ENCODE peak calls at places on chromosomes 4 and X, in five cellular contexts. One of them, this sample, is unnamed. For H4K20me1, the result is how much of the 10 kb centered on the place peaks cover.

GRCh38 chrX:54044877-54045328 is 630 bp upstream of the PHF8 start:
- DNase-seq in GM23338: no peak
- DNase-seq in PC-3: peak
- DNase-seq in SK-N-SH: peak
- DNase-seq in astrocyte: no peak
- DNase-seq in this sample: no peak

GRCh38 chrX:73127700-73128241 is 48.5 kb upstream of the PABPC1L2A start:
- DNase-seq in PC-3: peak
- DNase-seq in astrocyte: no peak
- DNase-seq in SK-N-SH: no peak
- DNase-seq in GM23338: peak
- DNase-seq in this sample: no peak

GRCh38 chrX:150873616-150874015 is 24.9 kb downstream of the CD99L2 start:
- DNase-seq in GM23338: no peak
- DNase-seq in SK-N-SH: no peak
- DNase-seq in astrocyte: peak
- DNase-seq in PC-3: peak
- DNase-seq in this sample: peak

GRCh38 chr4:150805183-150806025 is 209.7 kb downstream of the LRBA start:
- DNase-seq in GM23338: no peak
- DNase-seq in PC-3: no peak
- DNase-seq in SK-N-SH: no peak
- DNase-seq in astrocyte: no peak
- DNase-seq in this sample: no peak

GRCh38 chr4:20017439-20017838 is 234.3 kb upstream of the SLIT2 start:
- DNase-seq in SK-N-SH: peak
- DNase-seq in PC-3: no peak
- DNase-seq in GM23338: no peak
- DNase-seq in astrocyte: no peak
- DNase-seq in this sample: no peak

GRCh38 chrX:84219551-84219950 is 31.6 kb upstream of the RPS6KA6 start:
- DNase-seq in SK-N-SH: no peak
- DNase-seq in astrocyte: peak
- DNase-seq in GM23338: no peak
- DNase-seq in PC-3: no peak
- DNase-seq in this sample: no peak

GRCh38 chr4:114312349-114312748 is 286.3 kb upstream of the UGT8 start:
- DNase-seq in PC-3: no peak
- DNase-seq in GM23338: peak
- DNase-seq in astrocyte: no peak
- DNase-seq in SK-N-SH: no peak
- DNase-seq in this sample: peak

GRCh38 chr4:48129307-48130014 is 4.6 kb downstream of the TXK start:
- DNase-seq in astrocyte: no peak
- DNase-seq in SK-N-SH: no peak
- DNase-seq in PC-3: peak
- DNase-seq in GM23338: peak
- DNase-seq in this sample: no peak

GRCh38 chrX:43822015-43822414 is 60.2 kb downstream of the MAOB start:
- DNase-seq in SK-N-SH: no peak
- DNase-seq in GM23338: no peak
- DNase-seq in PC-3: peak
- DNase-seq in astrocyte: peak
- DNase-seq in this sample: no peak

GRCh38 chrX:70439016-70439415 is 5.6 kb upstream of the DLG3 start:
- DNase-seq in PC-3: no peak
- DNase-seq in astrocyte: peak
- DNase-seq in GM23338: no peak
- DNase-seq in SK-N-SH: no peak
- DNase-seq in this sample: peak

GRCh38 chr4:12707381-12708175 is 776.6 kb downstream of the RAB28 start:
- DNase-seq in GM23338: no peak
- DNase-seq in SK-N-SH: no peak
- DNase-seq in PC-3: no peak
- DNase-seq in astrocyte: no peak
- DNase-seq in this sample: no peak

GRCh38 chr4:125741825-125742452 is 427.2 kb downstream of the FAT4 start:
- DNase-seq in PC-3: peak
- DNase-seq in astrocyte: peak
- DNase-seq in SK-N-SH: peak
- DNase-seq in GM23338: peak
- DNase-seq in this sample: peak

GRCh38 chrX:149628768-149629167 is 2.8 kb downstream of the TMEM185A start:
- DNase-seq in astrocyte: no peak
- DNase-seq in GM23338: no peak
- DNase-seq in SK-N-SH: no peak
- DNase-seq in PC-3: no peak
- DNase-seq in this sample: no peak

GRCh38 chr4:78136109-78137081 is 79.3 kb downstream of the FRAS1 start:
- DNase-seq in SK-N-SH: no peak
- DNase-seq in astrocyte: no peak
- DNase-seq in PC-3: no peak
- DNase-seq in GM23338: no peak
- DNase-seq in this sample: no peak

GRCh38 chrX:148823986-148824385 is 323.6 kb downstream of the AFF2 start:
- DNase-seq in GM23338: no peak
- DNase-seq in PC-3: no peak
- DNase-seq in SK-N-SH: no peak
- DNase-seq in astrocyte: no peak
- DNase-seq in this sample: no peak

GRCh38 chrX:107483976-107484726 is 34.7 kb downstream of the FRMPD3 start:
- DNase-seq in GM23338: peak
- DNase-seq in SK-N-SH: peak
- DNase-seq in astrocyte: peak
- DNase-seq in PC-3: no peak
- DNase-seq in this sample: no peak

GRCh38 chr4:19213388-19213787 is 1038.3 kb upstream of the SLIT2 start:
- DNase-seq in SK-N-SH: no peak
- DNase-seq in astrocyte: peak
- DNase-seq in PC-3: no peak
- DNase-seq in GM23338: no peak
- DNase-seq in this sample: no peak

GRCh38 chrX:47723689-47724088 is 64.7 kb upstream of the UXT start:
- DNase-seq in astrocyte: no peak
- DNase-seq in SK-N-SH: no peak
- DNase-seq in GM23338: peak
- DNase-seq in PC-3: no peak
- DNase-seq in this sample: peak

GRCh38 chr4:3361896-3362295 is 69.1 kb downstream of the RGS12 start:
- DNase-seq in SK-N-SH: no peak
- DNase-seq in GM23338: no peak
- DNase-seq in astrocyte: no peak
- DNase-seq in PC-3: no peak
- DNase-seq in this sample: no peak

GRCh38 chr4:9800878-9801277 is 19.4 kb downstream of the DRD5 start:
- DNase-seq in GM23338: no peak
- DNase-seq in astrocyte: no peak
- DNase-seq in SK-N-SH: no peak
- DNase-seq in PC-3: no peak
- DNase-seq in this sample: peak

GRCh38 chr4:155017426-155017825 is 191.0 kb upstream of the NPY2R start:
- DNase-seq in GM23338: no peak
- DNase-seq in PC-3: no peak
- DNase-seq in SK-N-SH: no peak
- DNase-seq in astrocyte: no peak
- DNase-seq in this sample: no peak

GRCh38 chrX:16700734-16701133 is 11.7 kb downstream of the CTPS2 start:
- DNase-seq in astrocyte: no peak
- DNase-seq in GM23338: no peak
- DNase-seq in PC-3: no peak
- DNase-seq in SK-N-SH: no peak
- DNase-seq in this sample: no peak

GRCh38 chrX:18591834-18592233 is 80.1 kb downstream of the RS1 start:
- DNase-seq in astrocyte: no peak
- DNase-seq in GM23338: no peak
- DNase-seq in PC-3: no peak
- DNase-seq in SK-N-SH: no peak
- DNase-seq in this sample: no peak

GRCh38 chr4:176762661-176763308 is 29.9 kb downstream of the VEGFC start:
- DNase-seq in astrocyte: no peak
- DNase-seq in PC-3: no peak
- DNase-seq in GM23338: no peak
- DNase-seq in SK-N-SH: no peak
- DNase-seq in this sample: peak
- H4K20me1 ChIP-seq in astrocyte: under half
- H4K20me1 ChIP-seq in PC-3: under half
- H4K20me1 ChIP-seq in GM23338: under half
- H4K20me1 ChIP-seq in SK-N-SH: half or more
- H4K20me1 ChIP-seq in this sample: under half

GRCh38 chrX:41352329-41352801 is 18.4 kb downstream of the DDX3X start:
- DNase-seq in PC-3: peak
- DNase-seq in SK-N-SH: no peak
- DNase-seq in astrocyte: no peak
- DNase-seq in GM23338: peak
- DNase-seq in this sample: no peak
- H4K20me1 ChIP-seq in PC-3: under half
- H4K20me1 ChIP-seq in SK-N-SH: under half
- H4K20me1 ChIP-seq in astrocyte: under half
- H4K20me1 ChIP-seq in GM23338: under half
- H4K20me1 ChIP-seq in this sample: under half

DNA sequence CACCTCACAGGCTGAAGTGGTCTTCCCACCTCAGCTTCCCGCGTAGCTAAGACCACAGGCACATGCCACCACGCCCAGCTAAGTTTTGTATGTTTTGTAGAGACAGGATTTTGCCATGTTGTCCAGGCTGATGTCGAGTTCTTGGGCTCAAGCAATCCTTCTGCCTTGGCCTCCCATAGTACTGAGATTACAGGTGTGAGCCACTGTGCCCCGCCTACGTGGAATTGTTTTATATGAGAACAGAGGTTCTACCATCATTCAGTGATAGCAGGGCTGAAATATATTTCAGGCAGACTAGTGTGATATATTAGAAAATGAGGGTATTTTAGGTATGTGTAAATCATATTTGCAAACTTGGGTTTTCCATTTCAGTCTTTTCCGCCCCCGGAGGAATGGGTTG is 19.8 kb downstream of the NSD2 start:
- DNase-seq in astrocyte: no peak
- DNase-seq in SK-N-SH: no peak
- DNase-seq in PC-3: no peak
- DNase-seq in GM23338: no peak
- DNase-seq in this sample: no peak
- H4K20me1 ChIP-seq in astrocyte: half or more
- H4K20me1 ChIP-seq in SK-N-SH: half or more
- H4K20me1 ChIP-seq in PC-3: under half
- H4K20me1 ChIP-seq in GM23338: half or more
- H4K20me1 ChIP-seq in this sample: half or more

DNA sequence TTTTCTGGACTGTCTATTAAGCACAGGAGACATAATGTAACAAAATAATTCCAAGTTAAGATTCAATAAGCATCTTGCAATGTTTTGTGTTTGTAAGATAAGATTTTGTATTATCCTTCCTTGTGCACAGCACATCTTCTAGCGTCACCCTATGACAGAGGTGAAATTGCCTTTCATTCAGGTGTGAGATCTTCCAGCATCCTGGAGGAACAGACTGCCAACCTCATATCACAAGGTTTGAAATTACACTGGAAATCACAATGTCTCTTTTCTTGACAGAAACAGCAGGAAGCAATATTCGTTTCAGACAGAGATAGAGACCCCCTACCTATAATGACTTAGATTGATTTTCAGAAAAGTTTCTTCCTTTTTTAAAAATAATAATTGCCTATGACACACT is 668.6 kb downstream of the GABRG1 start:
- DNase-seq in astrocyte: no peak
- DNase-seq in GM23338: no peak
- DNase-seq in SK-N-SH: no peak
- DNase-seq in PC-3: no peak
- DNase-seq in this sample: no peak
- H4K20me1 ChIP-seq in astrocyte: under half
- H4K20me1 ChIP-seq in GM23338: under half
- H4K20me1 ChIP-seq in SK-N-SH: under half
- H4K20me1 ChIP-seq in PC-3: under half
- H4K20me1 ChIP-seq in this sample: under half

GRCh38 chrX:116170444-116170843 is at the start of gene AGTR2:
- DNase-seq in GM23338: no peak
- DNase-seq in PC-3: no peak
- DNase-seq in astrocyte: no peak
- DNase-seq in SK-N-SH: no peak
- DNase-seq in this sample: no peak

GRCh38 chrX:116173006-116173405 is 2.5 kb downstream of the AGTR2 start:
- DNase-seq in GM23338: no peak
- DNase-seq in PC-3: no peak
- DNase-seq in astrocyte: no peak
- DNase-seq in SK-N-SH: no peak
- DNase-seq in this sample: no peak
- H4K20me1 ChIP-seq in GM23338: under half
- H4K20me1 ChIP-seq in PC-3: under half
- H4K20me1 ChIP-seq in astrocyte: under half
- H4K20me1 ChIP-seq in SK-N-SH: under half
- H4K20me1 ChIP-seq in this sample: under half

GRCh38 chrX:2485789-2486345 is 14.9 kb downstream of the DHRSX start:
- DNase-seq in astrocyte: no peak
- DNase-seq in SK-N-SH: no peak
- DNase-seq in GM23338: no peak
- DNase-seq in PC-3: no peak
- DNase-seq in this sample: no peak
- H4K20me1 ChIP-seq in astrocyte: under half
- H4K20me1 ChIP-seq in SK-N-SH: under half
- H4K20me1 ChIP-seq in GM23338: under half
- H4K20me1 ChIP-seq in PC-3: under half
- H4K20me1 ChIP-seq in this sample: under half